ENCODE peak calls at places on chromosome 7, in eight cellular contexts. J is Panc1, K is HCT116, D is K562, A is HepG2, O is GM12878, S is upper lobe of left lung, Q is GM23338. N is an unnamed sample. For H3K36me3, the result is how much of the 10 kb centered on the place peaks cover.

GRCh38 chr7:139842414-139843210 is 13.5 kb downstream of the TBXAS1 start:
- ATAC-seq in A (no peak), K (no peak), O (peak), S (no peak), J (peak), Q (peak), D (peak), N (no peak)

GRCh38 chr7:101954494-101954893 is 137.1 kb downstream of the CUX1 start:
- ATAC-seq in K (no peak), O (peak), D (no peak), Q (no peak), A (no peak), J (no peak), S (no peak), N (no peak)

GRCh38 chr7:116843373-116843772 is 19.0 kb upstream of the CAPZA2 start:
- ATAC-seq in S (peak), D (peak), O (no peak), K (no peak), A (no peak), J (no peak), Q (no peak), N (peak)

GRCh38 chr7:135669774-135670173 is 7.5 kb downstream of the STMP1 start:
- ATAC-seq in D (no peak), Q (no peak), S (no peak), O (no peak), J (no peak), A (no peak), K (no peak), N (no peak)

GRCh38 chr7:256461-256940 is 33.5 kb upstream of the FOXL3 start:
- ATAC-seq in D (no peak), Q (no peak), O (no peak), J (no peak), S (no peak), K (no peak), A (no peak), N (no peak)

GRCh38 chr7:74039337-74039736 is 11.4 kb downstream of the ELN start:
- ATAC-seq in S (no peak), K (no peak), O (no peak), A (no peak), Q (no peak), J (no peak), D (no peak), N (no peak)

GRCh38 chr7:127396184-127396583 is 3.7 kb upstream of the ZNF800 start:
- ATAC-seq in A (peak), K (no peak), O (peak), Q (no peak), D (peak), S (no peak), J (no peak), N (no peak)

GRCh38 chr7:155785536-155785935 is 26.7 kb downstream of the SHH start:
- ATAC-seq in A (no peak), O (no peak), Q (no peak), J (no peak), D (no peak), K (no peak), S (no peak), N (no peak)

GRCh38 chr7:87511510-87511909 is 36.0 kb upstream of the ABCB4 start:
- ATAC-seq in S (no peak), Q (no peak), J (no peak), D (no peak), O (peak), A (no peak), K (no peak), N (no peak)

GRCh38 chr7:139828880-139829653 is at the start of gene TBXAS1:
- ATAC-seq in J (no peak), D (peak), K (no peak), O (peak), A (peak), S (peak), Q (peak), N (peak)

GRCh38 chr7:46291064-46291463 is 370.0 kb upstream of the IGFBP3 start:
- ATAC-seq in D (no peak), A (no peak), K (no peak), S (peak), Q (no peak), O (peak), J (no peak), N (peak)

GRCh38 chr7:92609921-92610518 is 19.8 kb upstream of the FAM133B start:
- ATAC-seq in O (peak), D (peak), A (peak), K (peak), J (peak), S (peak), Q (peak), N (no peak)

GRCh38 chr7:69860486-69860885 is 262.2 kb downstream of the AUTS2 start:
- ATAC-seq in K (no peak), A (no peak), O (no peak), D (no peak), S (no peak), Q (no peak), J (no peak), N (no peak)

GRCh38 chr7:95485749-95486148 is at the start of gene ASB4:
- ATAC-seq in O (no peak), K (no peak), J (no peak), Q (no peak), D (no peak), S (no peak), A (no peak), N (no peak)

GRCh38 chr7:30799206-30799975 is 28.2 kb downstream of the MINDY4 start:
- ATAC-seq in J (no peak), D (no peak), K (no peak), O (peak), Q (no peak), S (peak), A (no peak), N (peak)

GRCh38 chr7:78052112-78052511 is 253.5 kb downstream of the PHTF2 start:
- ATAC-seq in S (no peak), J (no peak), O (no peak), D (no peak), K (no peak), Q (peak), A (peak), N (no peak)

GRCh38 chr7:102992509-102992819 is 79.7 kb downstream of the LRRC17 start:
- ATAC-seq in D (peak), S (no peak), K (peak), Q (no peak), O (no peak), J (peak), A (no peak), N (no peak)

GRCh38 chr7:158355456-158356065 is 232.1 kb downstream of the PTPRN2 start:
- ATAC-seq in S (no peak), O (no peak), K (peak), J (peak), Q (peak), D (peak), A (peak), N (no peak)

GRCh38 chr7:106979551-106980357 is 64.8 kb upstream of the PRKAR2B start:
- ATAC-seq in S (no peak), D (peak), A (no peak), O (no peak), K (no peak), Q (peak), J (no peak), N (no peak)

GRCh38 chr7:107045195-107045960 is 873 bp downstream of the PRKAR2B start:
- ATAC-seq in Q (peak), O (no peak), K (no peak), J (no peak), D (peak), S (peak), A (no peak), N (no peak)

GRCh38 chr7:114293289-114294012 is 121.2 kb upstream of the FOXP2 start:
- ATAC-seq in Q (peak), K (no peak), A (no peak), D (no peak), O (no peak), J (no peak), S (no peak), N (no peak)

GRCh38 chr7:87450706-87451105 is 24.8 kb downstream of the ABCB4 start:
- ATAC-seq in J (no peak), S (no peak), A (no peak), D (no peak), O (no peak), K (no peak), Q (no peak), N (no peak)

GRCh38 chr7:150358433-150358832 is 10.2 kb upstream of the REPIN1 start:
- ATAC-seq in J (no peak), K (no peak), A (no peak), O (peak), Q (no peak), S (no peak), D (peak), N (no peak)

GRCh38 chr7:150360682-150361058 is 8.0 kb upstream of the REPIN1 start:
- ATAC-seq in A (no peak), K (no peak), J (no peak), Q (no peak), O (no peak), S (no peak), D (no peak), N (no peak)

GRCh38 chr7:150357771-150358427 is 10.7 kb upstream of the REPIN1 start:
- ATAC-seq in A (peak), Q (peak), J (peak), D (peak), S (no peak), K (peak), O (peak), N (no peak)

GRCh38 chr7:150359918-150360681 is 8.5 kb upstream of the REPIN1 start:
- ATAC-seq in S (no peak), J (no peak), O (no peak), D (no peak), K (no peak), Q (no peak), A (no peak), N (no peak)

DNA sequence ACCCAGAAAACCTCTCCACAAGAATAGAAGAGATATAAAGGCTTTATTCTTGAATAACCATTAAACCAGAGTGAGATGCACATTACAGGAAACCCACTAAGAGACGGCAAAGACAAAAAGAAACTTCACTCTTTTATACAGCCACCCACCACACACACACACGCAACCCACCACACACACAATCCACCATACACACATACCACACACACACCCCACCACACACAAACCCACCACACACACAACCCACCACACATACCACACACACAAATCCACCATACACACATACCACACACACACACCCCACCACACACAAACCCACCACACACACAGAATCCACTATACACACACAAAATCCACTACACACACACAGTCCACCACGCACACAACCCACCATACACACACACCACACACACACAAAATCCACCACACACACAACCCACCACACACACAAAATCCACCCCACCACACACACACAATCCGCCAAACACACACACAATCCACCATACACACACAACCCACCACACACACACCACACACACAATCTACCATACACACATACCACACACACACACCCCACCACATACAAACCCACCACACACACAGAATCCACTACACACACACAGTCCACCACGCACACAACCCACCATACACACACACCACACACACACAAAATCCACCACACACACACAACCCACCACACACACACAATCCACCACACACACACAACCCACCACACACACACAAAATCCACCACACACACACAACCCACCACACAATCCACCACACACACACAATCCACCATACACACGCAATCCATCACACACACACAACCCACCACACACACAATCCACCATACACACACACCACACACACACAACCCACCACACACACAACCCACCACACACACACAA is 9.4 kb upstream of the REPIN1 start:
- ATAC-seq in A (no peak), S (no peak), J (no peak), Q (no peak), K (no peak), D (no peak), O (no peak), N (no peak)
- TF ChIP-seq POLR2AphosphoS5 in A (no peak), S (no peak), J (no peak), Q (no peak), K (no peak), D (no peak), O (no peak), N (no peak)

GRCh38 chr7:47743898-47744612 is 162.1 kb upstream of the TNS3 start:
- ATAC-seq in K (no peak), J (peak), O (no peak), D (no peak), A (no peak), Q (peak), S (no peak), N (no peak)

GRCh38 chr7:47746468-47746867 is 164.6 kb upstream of the TNS3 start:
- ATAC-seq in S (no peak), J (no peak), Q (no peak), A (no peak), D (no peak), K (no peak), O (no peak), N (no peak)

GRCh38 chr7:47744883-47745282 is 163.0 kb upstream of the TNS3 start:
- ATAC-seq in O (no peak), S (no peak), Q (no peak), A (no peak), D (no peak), J (no peak), K (no peak), N (no peak)

GRCh38 chr7:47748041-47748440 is 166.1 kb upstream of the TNS3 start:
- ATAC-seq in D (no peak), A (no peak), K (no peak), Q (no peak), S (no peak), J (peak), O (no peak), N (no peak)

DNA sequence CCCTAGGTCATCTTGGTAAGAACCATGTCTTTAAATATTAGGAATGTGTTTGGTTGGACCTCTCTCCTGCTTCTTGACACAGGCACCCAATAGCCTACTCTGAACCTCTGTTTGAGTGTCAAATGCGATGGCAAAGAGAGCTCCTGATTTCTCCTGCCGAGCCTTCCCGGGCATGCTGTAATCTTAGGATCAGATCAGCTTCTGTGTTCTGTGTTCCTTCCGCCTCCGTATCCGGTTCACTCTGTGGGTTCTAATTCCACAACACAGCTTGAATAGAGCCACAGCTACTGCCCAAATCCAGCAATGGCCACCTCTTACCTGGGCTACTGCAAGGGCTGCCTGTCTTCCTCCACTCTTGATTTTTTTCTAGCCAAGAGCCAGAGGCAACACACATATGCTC is 165.2 kb upstream of the TNS3 start:
- ATAC-seq in D (no peak), J (no peak), A (no peak), S (no peak), K (no peak), Q (no peak), O (no peak), N (no peak)
- H3K4me3 ChIP-seq in D (no peak), J (no peak), A (no peak), S (no peak), K (no peak), Q (no peak), O (no peak), N (no peak)

GRCh38 chr7:5704534-5704922 is 76.9 kb downstream of the RNF216 start:
- ATAC-seq in S (peak), A (peak), K (peak), J (peak), Q (peak), O (peak), D (peak), N (peak)
- H3K36me3 ChIP-seq in S (under half), A (half or more), K (under half), J (under half), Q (under half), O (under half), D (half or more), N (under half)

DNA sequence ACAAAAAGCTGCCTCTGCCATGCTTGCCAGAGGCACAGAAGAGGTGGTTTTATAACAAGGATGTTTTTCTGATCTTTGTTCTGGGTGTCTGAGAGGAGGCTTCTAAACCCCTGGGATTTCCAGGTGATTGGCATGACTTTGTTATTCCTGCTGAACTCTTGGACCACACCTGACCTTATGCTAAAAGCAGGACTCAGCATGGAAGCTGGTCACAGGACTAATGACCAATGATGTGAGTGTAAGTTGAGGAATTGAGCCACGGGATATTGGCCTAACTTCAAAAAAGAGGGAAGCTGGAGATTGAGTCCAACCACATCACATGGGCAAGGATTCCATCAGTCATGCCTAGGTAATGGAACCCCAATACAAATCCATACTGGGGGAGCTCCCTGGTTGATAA is 437.9 kb downstream of the POM121L12 start:
- ATAC-seq in S (no peak), O (no peak), D (no peak), Q (no peak), K (no peak), A (no peak), J (no peak), N (no peak)
- TF ChIP-seq POLR2AphosphoS5 in S (no peak), O (no peak), D (no peak), Q (no peak), K (no peak), A (no peak), J (no peak), N (no peak)

DNA sequence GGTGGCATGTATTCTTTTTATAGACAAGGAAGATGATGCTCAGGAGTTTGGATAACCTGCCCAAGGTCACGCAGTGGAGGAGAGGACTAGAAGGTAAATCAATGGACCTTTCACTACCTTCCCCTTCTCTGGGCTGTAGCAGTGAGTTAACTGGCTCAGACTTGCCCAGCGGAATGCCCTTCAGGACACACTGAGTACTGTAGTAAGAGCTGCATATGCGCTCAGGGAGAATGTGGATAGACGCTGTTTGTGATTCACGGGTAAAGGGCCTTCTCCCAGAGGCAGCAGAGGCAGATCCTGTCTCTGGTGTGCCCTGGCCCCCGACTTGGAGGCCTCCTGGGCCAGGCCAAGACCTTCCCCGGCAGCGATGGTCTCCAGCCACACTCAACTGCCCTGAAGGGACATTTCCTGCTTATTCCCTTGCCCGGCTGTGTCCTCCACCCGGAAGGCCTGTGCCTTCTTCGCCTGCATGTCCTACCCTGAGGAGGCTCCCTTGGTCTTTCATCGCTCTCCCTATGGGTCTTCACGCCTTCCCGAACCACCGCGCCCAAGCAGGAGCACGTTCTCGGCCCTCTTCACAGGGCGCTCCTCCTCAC is 1.9 kb upstream of the IKZF1 start:
- ATAC-seq in O (no peak), A (peak), J (peak), K (no peak), S (no peak), Q (peak), D (no peak), N (no peak)
- H3K4me3 ChIP-seq in O (no peak), A (no peak), J (no peak), K (no peak), S (no peak), Q (peak), D (no peak), N (no peak)

GRCh38 chr7:149864751-149865150 is 9.0 kb upstream of the ATP6V0E2 start:
- ATAC-seq in D (no peak), S (no peak), O (no peak), Q (no peak), K (no peak), A (no peak), J (no peak), N (no peak)

GRCh38 chr7:149863500-149863899 is 10.3 kb upstream of the ATP6V0E2 start:
- ATAC-seq in S (no peak), J (no peak), Q (no peak), K (no peak), O (no peak), A (no peak), D (no peak), N (no peak)

GRCh38 chr7:149865437-149865836 is 8.3 kb upstream of the ATP6V0E2 start:
- ATAC-seq in A (no peak), S (no peak), Q (no peak), J (no peak), D (no peak), O (peak), K (no peak), N (no peak)

GRCh38 chr7:149862156-149862555 is 11.6 kb upstream of the ATP6V0E2 start:
- ATAC-seq in D (no peak), A (no peak), K (no peak), J (no peak), Q (no peak), O (no peak), S (no peak), N (no peak)

GRCh38 chr7:149864023-149864422 is 9.7 kb upstream of the ATP6V0E2 start:
- ATAC-seq in K (no peak), A (no peak), O (no peak), J (no peak), D (no peak), S (no peak), Q (no peak), N (no peak)
- H3K36me3 ChIP-seq in K (under half), A (under half), O (under half), J (under half), D (under half), S (half or more), Q (under half), N (half or more)

GRCh38 chr7:39978252-39978934 is 28.3 kb downstream of the CDK13 start:
- ATAC-seq in Q (peak), O (peak), S (no peak), D (no peak), J (no peak), K (no peak), A (no peak), N (no peak)
- TF ChIP-seq POLR2AphosphoS5 in Q (no peak), O (no peak), S (no peak), D (no peak), J (no peak), K (no peak), A (no peak), N (no peak)

DNA sequence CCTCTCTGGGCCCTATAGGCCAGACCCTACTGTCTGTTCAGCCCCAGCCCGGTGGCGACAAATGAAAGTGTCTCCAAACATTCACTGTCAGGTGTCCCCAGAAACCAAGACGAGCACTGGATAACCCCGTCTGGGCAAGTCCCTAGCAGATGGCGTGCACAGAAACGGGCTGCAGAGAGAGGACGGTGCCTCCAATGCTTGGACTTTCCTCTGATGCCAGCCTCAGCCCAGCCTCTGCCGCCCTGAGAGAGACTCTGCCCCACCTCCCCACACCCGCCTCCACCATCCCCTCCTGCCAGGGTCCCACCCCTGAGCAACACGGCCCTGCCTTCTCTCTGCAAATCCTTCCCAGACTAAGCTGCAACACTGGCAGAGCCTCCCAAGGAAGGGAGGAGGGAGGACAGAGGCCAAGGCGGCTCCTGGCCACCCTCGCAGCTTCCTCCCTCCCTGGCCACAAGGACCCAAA is 7.4 kb upstream of the LFNG start:
- ATAC-seq in D (no peak), A (peak), O (peak), S (no peak), J (peak), Q (no peak), K (no peak), N (no peak)
- H3K4me3 ChIP-seq in D (no peak), A (peak), O (no peak), S (no peak), J (no peak), Q (no peak), K (no peak), N (no peak)

N was measured in gastroesophageal sphincter.